ENCODE peak calls at places on chromosomes 12 and 14, in nine cellular contexts. N is PC-3; S is body of pancreas; E is BE2C; X is HTR-8/SVneo; B is activated naive CD4-positive, alpha-beta T cell; H is NCI-H1436; L is A549; P is HuH-7. M is an unnamed sample.

GRCh38 chr14:69980457-69981414 is 101.5 kb downstream of the SMOC1 start:
- DNase-seq in B (no peak), N (peak), S (peak), X (no peak), H (no peak), P (no peak), E (no peak), L (no peak), M (no peak)

GRCh38 chr14:105138551-105139111 is 29.9 kb downstream of the JAG2 start:
- DNase-seq in E (no peak), H (no peak), N (no peak), L (no peak), X (no peak), S (no peak), B (no peak), P (no peak), M (no peak)

GRCh38 chr12:46887870-46888269 is 62.1 kb upstream of the SLC38A4 start:
- DNase-seq in S (no peak), E (no peak), B (no peak), H (no peak), P (no peak), L (no peak), X (no peak), N (no peak), M (no peak)

GRCh38 chr14:50381008-50381407 is 15.7 kb downstream of the CDKL1 start:
- DNase-seq in N (no peak), E (no peak), S (no peak), B (no peak), H (no peak), X (no peak), L (no peak), P (no peak), M (no peak)

GRCh38 chr14:84234281-84234680 is 1295.7 kb upstream of the FLRT2 start:
- DNase-seq in B (no peak), S (no peak), P (no peak), L (no peak), E (no peak), H (no peak), N (peak), X (no peak), M (no peak)

GRCh38 chr14:55123101-55123500 is 6.0 kb upstream of the LGALS3 start:
- DNase-seq in L (no peak), B (no peak), S (no peak), H (no peak), E (no peak), N (peak), X (peak), P (no peak), M (no peak)

GRCh38 chr14:92728781-92729364 is 19.6 kb downstream of the LGMN start:
- DNase-seq in P (no peak), S (peak), L (peak), B (no peak), N (peak), H (peak), E (no peak), X (no peak), M (peak)

GRCh38 chr12:98354520-98354919 is 160.9 kb upstream of the TMPO start:
- DNase-seq in B (no peak), S (no peak), E (no peak), L (no peak), H (peak), X (no peak), P (no peak), N (no peak), M (no peak)

GRCh38 chr12:119749666-119750065 is 81.7 kb downstream of the PRKAB1 start:
- DNase-seq in P (no peak), X (no peak), H (no peak), S (no peak), N (no peak), B (no peak), L (no peak), E (no peak), M (no peak)

GRCh38 chr14:92321701-92322100 is 1.3 kb upstream of the SLC24A4 start:
- DNase-seq in P (no peak), B (no peak), N (no peak), X (no peak), L (no peak), H (no peak), E (no peak), S (no peak), M (no peak)

GRCh38 chr12:1966561-1967211 is 37.6 kb downstream of the DCP1B start:
- DNase-seq in X (no peak), E (no peak), H (peak), P (no peak), L (no peak), S (no peak), B (no peak), N (no peak), M (no peak)

GRCh38 chr12:78146365-78146772 is 315.7 kb downstream of the NAV3 start:
- DNase-seq in E (no peak), H (peak), P (no peak), X (peak), S (no peak), N (peak), L (peak), B (no peak), M (no peak)

GRCh38 chr12:27711312-27711682 is 665 bp downstream of the MRPS35 start:
- DNase-seq in P (no peak), H (no peak), E (no peak), X (no peak), N (peak), B (no peak), S (no peak), L (peak), M (no peak)

GRCh38 chr12:49805409-49805808 is 22.8 kb downstream of the NCKAP5L start:
- DNase-seq in B (no peak), E (no peak), X (no peak), S (no peak), P (no peak), H (no peak), N (no peak), L (no peak), M (no peak)

GRCh38 chr14:33512201-33512600 is 438.7 kb downstream of the EGLN3 start:
- DNase-seq in B (no peak), S (no peak), P (no peak), N (no peak), X (peak), H (no peak), L (no peak), E (no peak), M (no peak)

GRCh38 chr12:54146506-54147145 is 42.2 kb downstream of the SMUG1 start:
- DNase-seq in S (no peak), E (no peak), H (no peak), L (no peak), X (no peak), B (no peak), N (no peak), P (no peak), M (no peak)

GRCh38 chr14:90388437-90388836 is 8.4 kb upstream of the CALM1 start:
- DNase-seq in P (no peak), L (peak), N (peak), X (peak), S (peak), H (no peak), E (peak), B (no peak), M (no peak)

GRCh38 chr12:1350055-1350933 is 244.1 kb downstream of the FBXL14 start:
- DNase-seq in E (no peak), B (no peak), S (no peak), N (peak), X (peak), H (no peak), P (no peak), L (peak), M (no peak)

GRCh38 chr12:103632554-103633216 is 45.6 kb downstream of the STAB2 start:
- DNase-seq in X (peak), S (peak), P (peak), E (peak), H (peak), N (peak), B (no peak), L (peak), M (peak)

GRCh38 chr14:77980475-77981321 is 180.8 kb downstream of the ADCK1 start:
- DNase-seq in L (no peak), B (no peak), P (no peak), E (no peak), X (no peak), H (peak), N (no peak), S (peak), M (no peak)

GRCh38 chr14:32710351-32711102 is 228.2 kb upstream of the NPAS3 start:
- DNase-seq in X (no peak), S (no peak), P (no peak), B (no peak), L (no peak), H (no peak), E (no peak), N (no peak), M (no peak)

GRCh38 chr14:97319691-97320090 is 522.5 kb downstream of the VRK1 start:
- DNase-seq in P (no peak), B (no peak), S (no peak), E (no peak), L (no peak), N (no peak), X (no peak), H (no peak), M (no peak)

GRCh38 chr14:68553326-68553725 is 239.5 kb downstream of the ZFP36L1 start:
- DNase-seq in L (no peak), H (no peak), N (no peak), E (no peak), B (no peak), S (no peak), P (no peak), X (no peak), M (no peak)

GRCh38 chr14:103130965-103131364 is 7.7 kb downstream of the TNFAIP2 start:
- DNase-seq in S (peak), H (no peak), B (no peak), L (no peak), X (peak), P (no peak), N (peak), E (no peak), M (peak)